ENCODE peak calls at places on chromosomes 3 and 15, in eight cellular contexts. K, T, Q, R, S, W, M and O are unnamed samples.

GRCh38 chr3:169764164-169764452 is 752 bp downstream of the TERC start:
- DNase-seq in K (no peak), R (peak; percentile 27), S (peak; percentile 74), W (no peak), T (no peak), Q (no peak), M (no peak), O (no peak)

GRCh38 chr3:46449755-46450552 is 14.8 kb downstream of the LTF start:
- DNase-seq in Q (no peak), M (no peak), W (peak; percentile 25), T (no peak), K (no peak), S (no peak), R (peak; percentile 7), O (no peak)

GRCh38 chr3:150220791-150221190 is 187.3 kb upstream of the TSC22D2 start:
- DNase-seq in M (no peak), K (no peak), S (peak; percentile 26), R (no peak), T (no peak), Q (no peak), W (peak; percentile 59), O (no peak)

GRCh38 chr3:55728461-55729100 is 241.5 kb upstream of the WNT5A start:
- DNase-seq in S (no peak), M (no peak), K (no peak), T (no peak), R (no peak), Q (no peak), W (no peak), O (no peak)

GRCh38 chr3:106552401-106553043 is 683.7 kb upstream of the CBLB start:
- DNase-seq in K (no peak), R (no peak), M (no peak), T (no peak), W (no peak), Q (no peak), S (no peak), O (no peak)

GRCh38 chr3:170493712-170494182 is 75.1 kb downstream of the CLDN11 start:
- DNase-seq in R (peak; percentile 81), W (no peak), M (no peak), S (peak; percentile 56), K (no peak), T (no peak), Q (no peak), O (no peak)

GRCh38 chr3:193796089-193796488 is 203.1 kb downstream of the OPA1 start:
- DNase-seq in R (no peak), W (no peak), S (no peak), M (no peak), T (no peak), Q (no peak), K (peak; percentile 59), O (no peak)

GRCh38 chr3:67706934-67707333 is 52.5 kb upstream of the SUCLG2 start:
- DNase-seq in S (no peak), W (no peak), M (no peak), T (no peak), K (no peak), R (no peak), Q (no peak), O (no peak)

GRCh38 chr3:33075996-33076395 is 20.9 kb downstream of the GLB1 start:
- DNase-seq in W (no peak), S (peak; percentile 39), Q (no peak), K (no peak), R (no peak), T (no peak), M (no peak), O (no peak)

GRCh38 chr3:16090013-16090412 is 84.5 kb upstream of the GALNT15 start:
- DNase-seq in M (no peak), K (peak; percentile 80), S (peak; percentile 94), Q (no peak), R (peak; percentile 97), T (no peak), W (no peak), O (no peak)

GRCh38 chr15:63476229-63476632 is 28.2 kb upstream of the USP3 start:
- DNase-seq in T (no peak), Q (no peak), M (peak; percentile 74), W (no peak), S (peak; percentile 87), K (peak; percentile 78), R (peak; percentile 96), O (no peak)

GRCh38 chr15:26146162-26146561 is 283.0 kb upstream of the ATP10A start:
- DNase-seq in M (no peak), T (no peak), R (no peak), W (no peak), S (no peak), K (no peak), Q (no peak), O (no peak)

GRCh38 chr15:80615783-80616391 is 79.2 kb upstream of the ABHD17C start:
- DNase-seq in T (no peak), Q (no peak), M (peak; percentile 72), W (no peak), R (peak; percentile 48), K (peak; percentile 37), S (peak; percentile 96), O (no peak)

GRCh38 chr3:150790621-150791020 is 27.7 kb upstream of the SIAH2 start:
- DNase-seq in Q (no peak), R (no peak), M (no peak), T (no peak), K (no peak), W (no peak), S (no peak), O (no peak)

GRCh38 chr3:46209751-46210470 is 1.8 kb upstream of the CCR1 start:
- DNase-seq in M (no peak), Q (no peak), W (no peak), S (no peak), K (no peak), R (peak; percentile 18), T (no peak), O (no peak)

GRCh38 chr15:72473670-72474465 is at the start of gene ARIH1:
- DNase-seq in Q (peak; percentile 90), T (peak; percentile 60), W (peak; percentile 98), M (peak; percentile 97), S (peak; percentile 98), R (peak; percentile 97), K (peak; percentile 84), O (peak; percentile 98)

GRCh38 chr15:77497108-77497737 is 76.5 kb downstream of the HMG20A start:
- DNase-seq in T (no peak), S (peak; percentile 91), Q (no peak), K (peak; percentile 63), W (no peak), M (peak; percentile 51), R (no peak), O (no peak)

GRCh38 chr15:36810656-36811449 is 231.4 kb downstream of the CDIN1 start:
- DNase-seq in R (no peak), Q (no peak), K (no peak), W (peak; percentile 75), T (no peak), S (no peak), M (no peak), O (no peak)

GRCh38 chr3:127674793-127675189 is 2.0 kb downstream of the ABTB1 start:
- DNase-seq in K (no peak), M (no peak), T (no peak), S (no peak), R (no peak), Q (no peak), W (no peak), O (no peak)

GRCh38 chr15:58565620-58566019 is 133.8 kb downstream of the LIPC start:
- DNase-seq in W (no peak), S (no peak), K (no peak), R (no peak), T (no peak), Q (no peak), M (no peak), O (no peak)

GRCh38 chr3:152322756-152323155 is 54.0 kb downstream of the MBNL1 start:
- DNase-seq in R (no peak), Q (no peak), S (peak; percentile 48), M (no peak), K (peak; percentile 33), W (no peak), T (no peak), O (no peak)

GRCh38 chr3:127233371-127233770 is 40.4 kb downstream of the PRR23E start:
- DNase-seq in W (peak; percentile 79), R (no peak), Q (no peak), T (no peak), S (no peak), M (no peak), K (no peak), O (no peak)

GRCh38 chr15:63870403-63871209 is 36.9 kb upstream of the HERC1 start:
- DNase-seq in T (no peak), S (peak; percentile 83), Q (no peak), W (peak; percentile 90), M (peak; percentile 57), K (peak; percentile 36), R (peak; percentile 71), O (no peak)

GRCh38 chr3:128448491-128448890 is 18.2 kb downstream of the DNAJB8 start:
- DNase-seq in T (no peak), R (no peak), K (no peak), M (no peak), S (no peak), W (no peak), Q (no peak), O (no peak)

GRCh38 chr3:169871129-169871886 is 1.6 kb upstream of the LRRC31 start:
- DNase-seq in R (no peak), Q (no peak), S (no peak), K (no peak), W (no peak), M (no peak), T (no peak), O (no peak)

GRCh38 chr15:55007561-55007960 is 189.2 kb downstream of the RSL24D1 start:
- DNase-seq in Q (no peak), K (no peak), M (peak; percentile 16), W (no peak), T (no peak), R (no peak), S (no peak), O (no peak)

GRCh38 chr3:155661042-155661441 is 83.8 kb downstream of the PLCH1 start:
- DNase-seq in Q (no peak), K (no peak), W (no peak), S (no peak), T (no peak), R (no peak), M (no peak), O (no peak)

GRCh38 chr3:14532691-14533456 is 7.3 kb downstream of the GRIP2 start:
- DNase-seq in R (no peak), T (no peak), Q (no peak), K (no peak), W (peak; percentile 52), M (peak; percentile 56), S (peak; percentile 5), O (no peak)

GRCh38 chr3:127030328-127031045 is 47.6 kb downstream of the PLXNA1 start:
- DNase-seq in R (no peak), T (no peak), M (no peak), W (no peak), S (no peak), K (no peak), Q (no peak), O (no peak)

GRCh38 chr3:123953735-123954134 is 7.3 kb downstream of the CCDC14 start:
- DNase-seq in M (no peak), Q (no peak), T (no peak), S (no peak), R (no peak), W (no peak), K (no peak), O (no peak)

GRCh38 chr15:74257623-74258022 is 21.5 kb downstream of the CCDC33 start:
- DNase-seq in Q (no peak), T (no peak), K (no peak), S (no peak), R (no peak), M (no peak), W (no peak), O (no peak)

GRCh38 chr15:71109130-71109529 is 6.1 kb upstream of the THSD4 start:
- DNase-seq in S (peak; percentile 63), R (peak; percentile 67), Q (no peak), W (no peak), K (no peak), T (no peak), M (no peak), O (no peak)

GRCh38 chr15:98164573-98164972 is 204.1 kb downstream of the ARRDC4 start:
- DNase-seq in R (no peak), S (no peak), W (no peak), M (no peak), T (no peak), Q (no peak), K (no peak), O (no peak)

GRCh38 chr3:190671658-190672057 is 157.8 kb downstream of the IL1RAP start:
- DNase-seq in K (no peak), S (peak; percentile 22), T (no peak), M (no peak), Q (no peak), W (no peak), R (peak; percentile 4), O (no peak)